ENCODE peak calls at places on chromosomes 7 and 10, in nine cellular contexts. One of them, this sample, is unnamed.
A peak's percentile ranks its signal among the peaks of the same experiment; 100 is the strongest.

GRCh38 chr7:41976411-41976810 is 260.6 kb downstream of the GLI3 start:
- ATAC-seq in GM12878: no peak
- ATAC-seq in HepG2: no peak
- ATAC-seq in IMR-90: no peak
- ATAC-seq in body of pancreas: no peak
- ATAC-seq in K562: no peak
- ATAC-seq in upper lobe of left lung: no peak
- ATAC-seq in heart left ventricle: no peak
- ATAC-seq in right lobe of liver: no peak
- ATAC-seq in this sample: no peak

GRCh38 chr10:49318751-49319150 is 19.8 kb downstream of the C10orf71 start:
- ATAC-seq in heart left ventricle: no peak
- ATAC-seq in body of pancreas: no peak
- ATAC-seq in HepG2: no peak
- ATAC-seq in upper lobe of left lung: no peak
- ATAC-seq in GM12878: no peak
- ATAC-seq in IMR-90: no peak
- ATAC-seq in right lobe of liver: no peak
- ATAC-seq in K562: no peak
- ATAC-seq in this sample: no peak

GRCh38 chr7:31061185-31061584 is 9.1 kb downstream of the ADCYAP1R1 start:
- ATAC-seq in upper lobe of left lung: no peak
- ATAC-seq in body of pancreas: no peak
- ATAC-seq in IMR-90: no peak
- ATAC-seq in right lobe of liver: no peak
- ATAC-seq in GM12878: peak; percentile 72
- ATAC-seq in heart left ventricle: no peak
- ATAC-seq in K562: peak; percentile 81
- ATAC-seq in HepG2: peak; percentile 88
- ATAC-seq in this sample: no peak

GRCh38 chr7:47950714-47951113 is 2.4 kb upstream of the PKD1L1 start:
- ATAC-seq in body of pancreas: no peak
- ATAC-seq in GM12878: no peak
- ATAC-seq in right lobe of liver: no peak
- ATAC-seq in upper lobe of left lung: peak; percentile 21
- ATAC-seq in K562: peak; percentile 61
- ATAC-seq in HepG2: no peak
- ATAC-seq in IMR-90: no peak
- ATAC-seq in heart left ventricle: peak; percentile 88
- ATAC-seq in this sample: peak; percentile 53

GRCh38 chr10:4081691-4082111 is 296.7 kb upstream of the KLF6 start:
- ATAC-seq in upper lobe of left lung: peak; percentile 87
- ATAC-seq in GM12878: no peak
- ATAC-seq in HepG2: no peak
- ATAC-seq in heart left ventricle: peak; percentile 57
- ATAC-seq in K562: no peak
- ATAC-seq in IMR-90: peak; percentile 24
- ATAC-seq in body of pancreas: peak; percentile 58
- ATAC-seq in right lobe of liver: peak; percentile 19
- ATAC-seq in this sample: peak; percentile 50

GRCh38 chr10:51700228-51700835 is 937 bp upstream of the CSTF2T start:
- ATAC-seq in K562: no peak
- ATAC-seq in heart left ventricle: peak; percentile 3
- ATAC-seq in HepG2: no peak
- ATAC-seq in right lobe of liver: no peak
- ATAC-seq in body of pancreas: peak; percentile 54
- ATAC-seq in upper lobe of left lung: no peak
- ATAC-seq in GM12878: no peak
- ATAC-seq in IMR-90: no peak
- ATAC-seq in this sample: no peak

GRCh38 chr7:155597753-155598140 is 46.7 kb upstream of the RBM33 start:
- ATAC-seq in HepG2: peak; percentile 76
- ATAC-seq in body of pancreas: peak; percentile 90
- ATAC-seq in upper lobe of left lung: no peak
- ATAC-seq in IMR-90: no peak
- ATAC-seq in K562: no peak
- ATAC-seq in right lobe of liver: peak; percentile 77
- ATAC-seq in heart left ventricle: no peak
- ATAC-seq in GM12878: no peak
- ATAC-seq in this sample: no peak

GRCh38 chr7:11436317-11436716 is 395.7 kb downstream of the THSD7A start:
- ATAC-seq in heart left ventricle: no peak
- ATAC-seq in right lobe of liver: peak; percentile 88
- ATAC-seq in K562: no peak
- ATAC-seq in IMR-90: peak; percentile 60
- ATAC-seq in HepG2: no peak
- ATAC-seq in upper lobe of left lung: no peak
- ATAC-seq in GM12878: no peak
- ATAC-seq in body of pancreas: no peak
- ATAC-seq in this sample: no peak

GRCh38 chr10:97089209-97089865 is 96.4 kb downstream of the SLIT1 start:
- ATAC-seq in heart left ventricle: no peak
- ATAC-seq in IMR-90: no peak
- ATAC-seq in right lobe of liver: no peak
- ATAC-seq in GM12878: no peak
- ATAC-seq in upper lobe of left lung: no peak
- ATAC-seq in HepG2: peak; percentile 28
- ATAC-seq in K562: no peak
- ATAC-seq in body of pancreas: no peak
- ATAC-seq in this sample: no peak

DNA sequence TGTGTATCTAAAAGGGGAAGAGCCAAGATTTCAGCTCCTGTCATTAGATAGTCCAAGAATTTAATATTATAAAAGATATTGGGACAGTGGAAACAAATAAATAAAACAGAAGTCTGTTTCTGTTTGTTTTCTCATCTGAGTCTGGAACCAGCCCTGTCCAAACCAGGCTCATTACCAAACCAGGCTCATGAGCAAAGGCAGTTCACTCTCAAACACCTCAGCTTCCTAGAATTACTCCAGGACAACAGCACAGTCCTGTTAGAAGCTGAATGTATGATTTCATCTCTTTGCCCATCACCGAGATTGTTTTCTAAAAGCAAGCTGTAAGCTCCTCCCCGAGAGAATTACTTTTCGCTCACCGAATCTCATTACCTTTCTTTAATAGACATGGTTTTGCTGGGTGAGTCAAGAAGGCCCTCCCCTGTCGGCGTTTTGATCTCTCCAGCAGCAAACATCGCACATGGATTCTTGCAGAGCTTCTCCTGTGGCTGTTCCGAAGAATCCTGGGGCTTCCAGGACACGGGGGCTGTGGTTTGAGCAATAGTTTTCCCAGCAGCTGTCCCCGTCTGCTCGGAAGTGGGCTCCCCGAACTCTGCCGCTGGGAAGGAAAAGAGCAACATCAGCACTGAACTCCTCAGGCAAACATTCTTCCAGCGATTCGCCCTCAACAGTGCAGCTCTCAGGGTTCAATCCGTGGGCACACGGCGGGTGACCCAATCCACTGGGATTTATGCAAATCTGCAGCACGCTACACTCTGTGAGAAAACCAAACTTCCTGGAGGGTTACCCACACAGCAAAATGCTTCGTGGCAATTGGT is 112.5 kb downstream of the SVIL start:
- ATAC-seq in K562: no peak
- ATAC-seq in right lobe of liver: peak; percentile 41
- ATAC-seq in upper lobe of left lung: peak; percentile 45
- ATAC-seq in body of pancreas: no peak
- ATAC-seq in IMR-90: peak; percentile 49
- ATAC-seq in heart left ventricle: peak; percentile 12
- ATAC-seq in HepG2: no peak
- ATAC-seq in GM12878: no peak
- ATAC-seq in this sample: peak; percentile 32
- H3K27ac ChIP-seq in K562: no peak overlapping the region
- H3K27ac ChIP-seq in right lobe of liver: peak overlapping the region; percentile 47
- H3K27ac ChIP-seq in upper lobe of left lung: peak overlapping the region; percentile 36
- H3K27ac ChIP-seq in body of pancreas: no peak overlapping the region
- H3K27ac ChIP-seq in IMR-90: no peak overlapping the region
- H3K27ac ChIP-seq in heart left ventricle: no peak overlapping the region
- H3K27ac ChIP-seq in HepG2: no peak overlapping the region
- H3K27ac ChIP-seq in GM12878: no peak overlapping the region
- H3K27ac ChIP-seq in this sample: peak overlapping the region; percentile 78

GRCh38 chr7:100794741-100795140 is 32.6 kb downstream of the EPHB4 start:
- ATAC-seq in right lobe of liver: no peak
- ATAC-seq in HepG2: no peak
- ATAC-seq in GM12878: no peak
- ATAC-seq in body of pancreas: no peak
- ATAC-seq in upper lobe of left lung: no peak
- ATAC-seq in heart left ventricle: no peak
- ATAC-seq in K562: no peak
- ATAC-seq in IMR-90: no peak
- ATAC-seq in this sample: no peak

GRCh38 chr7:100802951-100803350 is 24.4 kb downstream of the EPHB4 start:
- ATAC-seq in body of pancreas: no peak
- ATAC-seq in HepG2: no peak
- ATAC-seq in GM12878: peak; percentile 7
- ATAC-seq in right lobe of liver: no peak
- ATAC-seq in IMR-90: no peak
- ATAC-seq in upper lobe of left lung: no peak
- ATAC-seq in K562: no peak
- ATAC-seq in heart left ventricle: peak; percentile 2
- ATAC-seq in this sample: no peak

GRCh38 chr7:100803398-100804161 is 23.7 kb downstream of the EPHB4 start:
- ATAC-seq in IMR-90: peak; percentile 85
- ATAC-seq in upper lobe of left lung: peak; percentile 91
- ATAC-seq in right lobe of liver: peak; percentile 79
- ATAC-seq in HepG2: no peak
- ATAC-seq in K562: peak; percentile 68
- ATAC-seq in GM12878: peak; percentile 98
- ATAC-seq in body of pancreas: peak; percentile 36
- ATAC-seq in heart left ventricle: peak; percentile 77
- ATAC-seq in this sample: peak; percentile 89

GRCh38 chr7:100801833-100802568 is 25.3 kb downstream of the EPHB4 start:
- ATAC-seq in GM12878: no peak
- ATAC-seq in heart left ventricle: peak; percentile 21
- ATAC-seq in HepG2: peak; percentile 57
- ATAC-seq in K562: peak; percentile 83
- ATAC-seq in body of pancreas: peak; percentile 84
- ATAC-seq in upper lobe of left lung: peak; percentile 7
- ATAC-seq in right lobe of liver: peak; percentile 13
- ATAC-seq in IMR-90: peak; percentile 76
- ATAC-seq in this sample: peak; percentile 46

DNA sequence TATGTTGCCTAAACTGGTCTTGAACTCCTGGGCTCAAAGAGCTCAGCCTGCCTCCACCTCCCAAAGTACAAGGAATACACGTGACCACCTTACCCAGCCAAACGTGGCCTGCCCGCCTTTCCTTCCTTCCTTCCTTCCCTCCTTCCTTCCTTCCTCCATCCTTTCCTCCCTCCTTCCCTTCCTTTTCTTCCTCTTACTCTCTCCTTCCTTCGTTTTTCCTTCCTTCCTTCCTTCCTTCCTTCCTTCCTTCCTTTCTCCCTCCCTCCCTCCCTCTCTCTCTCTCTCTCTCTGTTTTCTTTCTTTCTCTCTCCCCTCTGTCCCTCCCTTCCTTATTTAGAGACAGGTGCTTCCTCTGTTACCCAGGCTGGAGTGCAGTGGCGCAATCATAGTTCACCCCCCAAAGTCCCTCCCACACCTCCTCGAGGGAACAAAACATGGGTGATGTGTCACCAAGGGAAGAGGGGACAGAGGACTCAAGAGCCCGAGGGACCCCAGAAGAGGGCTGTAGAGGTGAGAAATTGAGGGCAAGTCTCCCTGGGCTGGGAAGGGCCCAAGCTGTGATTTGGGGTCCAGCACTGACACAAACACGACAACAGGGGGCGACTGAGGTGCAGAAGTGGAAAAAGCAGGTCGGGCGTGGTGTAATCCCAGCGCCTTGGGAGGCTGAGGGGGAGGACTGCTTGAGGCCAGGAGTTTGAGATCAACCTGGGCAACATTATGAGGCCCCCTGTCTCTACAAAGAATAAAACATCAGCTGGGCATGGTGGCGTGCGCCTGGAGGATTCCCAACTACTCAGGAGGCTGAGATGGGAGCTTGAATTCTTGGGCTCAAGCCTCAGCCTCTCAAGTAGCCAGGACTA is 28.1 kb downstream of the EPHB4 start:
- ATAC-seq in K562: peak; percentile 66
- ATAC-seq in right lobe of liver: peak; percentile 75
- ATAC-seq in IMR-90: peak; percentile 32
- ATAC-seq in heart left ventricle: peak; percentile 49
- ATAC-seq in body of pancreas: peak; percentile 65
- ATAC-seq in HepG2: peak; percentile 39
- ATAC-seq in GM12878: peak; percentile 63
- ATAC-seq in upper lobe of left lung: peak; percentile 71
- ATAC-seq in this sample: peak; percentile 47
- TF ChIP-seq POLR2A in K562: no peak
- TF ChIP-seq POLR2A in right lobe of liver: no peak
- TF ChIP-seq POLR2A in IMR-90: no peak
- TF ChIP-seq POLR2A in heart left ventricle: no peak
- TF ChIP-seq POLR2A in body of pancreas: no peak
- TF ChIP-seq POLR2A in HepG2: no peak
- TF ChIP-seq POLR2A in GM12878: no peak
- TF ChIP-seq POLR2A in upper lobe of left lung: no peak
- TF ChIP-seq POLR2A in this sample: no peak

GRCh38 chr10:666237-667012 is 23.0 kb downstream of the DIP2C start:
- ATAC-seq in heart left ventricle: no peak
- ATAC-seq in GM12878: no peak
- ATAC-seq in K562: no peak
- ATAC-seq in HepG2: no peak
- ATAC-seq in body of pancreas: no peak
- ATAC-seq in right lobe of liver: no peak
- ATAC-seq in IMR-90: peak; percentile 15
- ATAC-seq in upper lobe of left lung: peak; percentile 8
- ATAC-seq in this sample: no peak
- H3K4me3 ChIP-seq in heart left ventricle: no peak overlapping the region
- H3K4me3 ChIP-seq in GM12878: no peak overlapping the region
- H3K4me3 ChIP-seq in K562: no peak overlapping the region
- H3K4me3 ChIP-seq in HepG2: no peak overlapping the region
- H3K4me3 ChIP-seq in body of pancreas: no peak overlapping the region
- H3K4me3 ChIP-seq in right lobe of liver: no peak overlapping the region
- H3K4me3 ChIP-seq in IMR-90: peak overlapping the region; percentile 50
- H3K4me3 ChIP-seq in upper lobe of left lung: no peak overlapping the region
- H3K4me3 ChIP-seq in this sample: peak overlapping the region; percentile 21

GRCh38 chr7:120856621-120857352 is 1.2 kb downstream of the TSPAN12 start:
- ATAC-seq in right lobe of liver: peak; percentile 49
- ATAC-seq in IMR-90: peak; percentile 45
- ATAC-seq in upper lobe of left lung: peak; percentile 65
- ATAC-seq in HepG2: peak; percentile 82
- ATAC-seq in GM12878: peak; percentile 78
- ATAC-seq in body of pancreas: peak; percentile 13
- ATAC-seq in K562: peak; percentile 78
- ATAC-seq in heart left ventricle: peak; percentile 68
- ATAC-seq in this sample: peak; percentile 12
- H3K27ac ChIP-seq in right lobe of liver: peak overlapping the region; percentile 83
- H3K27ac ChIP-seq in IMR-90: no peak overlapping the region
- H3K27ac ChIP-seq in upper lobe of left lung: peak overlapping the region; percentile 93
- H3K27ac ChIP-seq in HepG2: no peak overlapping the region
- H3K27ac ChIP-seq in GM12878: no peak overlapping the region
- H3K27ac ChIP-seq in body of pancreas: peak overlapping the region; percentile 95
- H3K27ac ChIP-seq in K562: no peak overlapping the region
- H3K27ac ChIP-seq in heart left ventricle: peak overlapping the region; percentile 90
- H3K27ac ChIP-seq in this sample: peak overlapping the region; percentile 93

GRCh38 chr7:127585044-127585953 is at the start of gene GCC1:
- ATAC-seq in body of pancreas: peak; percentile 76
- ATAC-seq in GM12878: peak; percentile 84
- ATAC-seq in IMR-90: peak; percentile 75
- ATAC-seq in right lobe of liver: peak; percentile 76
- ATAC-seq in heart left ventricle: peak; percentile 91
- ATAC-seq in K562: peak; percentile 84
- ATAC-seq in HepG2: peak; percentile 63
- ATAC-seq in upper lobe of left lung: peak; percentile 94
- ATAC-seq in this sample: peak; percentile 87
- TF ChIP-seq POLR2A in body of pancreas: peak; percentile 85
- TF ChIP-seq POLR2A in GM12878: peak; percentile 95
- TF ChIP-seq POLR2A in IMR-90: peak; percentile 94
- TF ChIP-seq POLR2A in right lobe of liver: peak; percentile 85
- TF ChIP-seq POLR2A in heart left ventricle: peak; percentile 95
- TF ChIP-seq POLR2A in K562: peak; percentile 95
- TF ChIP-seq POLR2A in HepG2: peak; percentile 65
- TF ChIP-seq POLR2A in upper lobe of left lung: peak; percentile 93
- TF ChIP-seq POLR2A in this sample: peak; percentile 83

GRCh38 chr7:130985361-130985760 is 251.4 kb upstream of the KLF14 start:
- ATAC-seq in K562: no peak
- ATAC-seq in IMR-90: no peak
- ATAC-seq in upper lobe of left lung: no peak
- ATAC-seq in GM12878: no peak
- ATAC-seq in body of pancreas: no peak
- ATAC-seq in right lobe of liver: no peak
- ATAC-seq in HepG2: no peak
- ATAC-seq in heart left ventricle: no peak
- ATAC-seq in this sample: no peak
- H3K4me3 ChIP-seq in K562: no peak overlapping the region
- H3K4me3 ChIP-seq in IMR-90: no peak overlapping the region
- H3K4me3 ChIP-seq in upper lobe of left lung: no peak overlapping the region
- H3K4me3 ChIP-seq in GM12878: no peak overlapping the region
- H3K4me3 ChIP-seq in body of pancreas: no peak overlapping the region
- H3K4me3 ChIP-seq in right lobe of liver: no peak overlapping the region
- H3K4me3 ChIP-seq in HepG2: no peak overlapping the region
- H3K4me3 ChIP-seq in heart left ventricle: no peak overlapping the region
- H3K4me3 ChIP-seq in this sample: no peak overlapping the region